ENCODE peak calls at places on chromosomes 1 and 21, in four cellular contexts. W is NCI-H748 treated with DMSO at 0.1 percent for 48 hours, J is RCC 7860, M is hepatocyte. A is an unnamed sample.

GRCh38 chr1:101259744-101260148 is 22.9 kb downstream of the S1PR1 start:
- DNase-seq in J (peak; percentile 77), M (no peak), W (no peak), A (no peak)

GRCh38 chr1:181090653-181091126 is 2.2 kb downstream of the IER5 start:
- DNase-seq in M (no peak), W (no peak), J (no peak), A (peak; percentile 50)

GRCh38 chr1:154891452-154891851 is 21.4 kb upstream of the KCNN3 start:
- DNase-seq in W (no peak), M (no peak), J (no peak), A (no peak)

GRCh38 chr1:186008920-186009737 is 274.9 kb downstream of the HMCN1 start:
- DNase-seq in W (no peak), J (no peak), M (no peak), A (no peak)

GRCh38 chr21:25637846-25638245 is 1.2 kb upstream of the JAM2 start:
- DNase-seq in J (no peak), M (no peak), W (no peak), A (peak; percentile 82)

GRCh38 chr1:24910751-24911650 is 19.1 kb downstream of the RUNX3 start:
- DNase-seq in M (peak; percentile 63), J (peak; percentile 17), W (no peak), A (no peak)

GRCh38 chr1:41683681-41684500 is 199.4 kb upstream of the EDN2 start:
- DNase-seq in W (no peak), J (peak; percentile 67), M (no peak), A (no peak)

GRCh38 chr1:25760122-25760719 is 39.8 kb upstream of the SELENON start:
- DNase-seq in J (no peak), M (no peak), W (no peak), A (no peak)

GRCh38 chr1:119861547-119861946 is 34.8 kb downstream of the ADAM30 start:
- DNase-seq in J (no peak), M (no peak), W (no peak), A (no peak)

GRCh38 chr1:248871837-248872401 is 13.0 kb upstream of the ZNF692 start:
- DNase-seq in M (no peak), J (no peak), W (no peak), A (peak; percentile 45)

GRCh38 chr1:148309940-148310500 is 157.9 kb upstream of the NBPF11 start:
- DNase-seq in M (no peak), W (no peak), J (no peak), A (no peak)

GRCh38 chr1:38077523-38078147 is 31.0 kb upstream of the POU3F1 start:
- DNase-seq in M (no peak), J (no peak), W (no peak), A (no peak)